ENCODE peak calls at places on chromosomes 12 and 14, in eight cellular contexts. H is cardiac muscle cell, D is lung, Q is ovary, F is keratinocyte, A is PC-9, Z is OCI-LY7, T is A549. J is an unnamed sample. For H3K4me1, the result is how much of the 10 kb centered on the place peaks cover.

GRCh38 chr12:74021937-74022336 is 515.7 kb upstream of the ATXN7L3B start:
- DNase-seq in H (peak), D (peak), Q (peak), F (no peak), A (peak), Z (peak), T (peak), J (no peak)

GRCh38 chr12:118122264-118122663 is 13.7 kb upstream of the PEBP1 start:
- DNase-seq in H (no peak), D (no peak), Q (no peak), F (no peak), A (no peak), Z (no peak), T (no peak), J (no peak)

GRCh38 chr12:27966870-27967269 is 5.7 kb downstream of the PTHLH start:
- DNase-seq in H (no peak), D (no peak), Q (no peak), F (peak), A (peak), Z (no peak), T (peak), J (no peak)

GRCh38 chr14:73173092-73173735 is 36.9 kb downstream of the PSEN1 start:
- DNase-seq in H (peak), D (no peak), Q (no peak), F (no peak), A (no peak), Z (peak), T (peak), J (no peak)

GRCh38 chr12:47621960-47622359 is 83.9 kb downstream of the RPAP3 start:
- DNase-seq in H (no peak), D (no peak), Q (no peak), F (no peak), A (no peak), Z (no peak), T (no peak), J (no peak)

GRCh38 chr12:79615596-79616560 is 74.9 kb downstream of the PAWR start:
- DNase-seq in H (peak), D (no peak), Q (no peak), F (no peak), A (no peak), Z (no peak), T (no peak), J (no peak)

GRCh38 chr12:9668141-9669018 is 1.1 kb upstream of the CLEC2D start:
- DNase-seq in H (no peak), D (no peak), Q (no peak), F (no peak), A (no peak), Z (no peak), T (no peak), J (no peak)

GRCh38 chr12:51281202-51281924 is 11.1 kb upstream of the SMAGP start:
- DNase-seq in H (no peak), D (no peak), Q (no peak), F (no peak), A (peak), Z (no peak), T (peak), J (no peak)

GRCh38 chr12:64882687-64883086 is 58.2 kb downstream of the TBC1D30 start:
- DNase-seq in H (no peak), D (no peak), Q (no peak), F (no peak), A (no peak), Z (no peak), T (no peak), J (no peak)

GRCh38 chr12:109069307-109070231 is 17.2 kb downstream of the USP30 start:
- DNase-seq in H (peak), D (no peak), Q (no peak), F (no peak), A (no peak), Z (no peak), T (no peak), J (no peak)

GRCh38 chr12:14691560-14691959 is 4.8 kb downstream of the GUCY2C start:
- DNase-seq in H (no peak), D (peak), Q (no peak), F (no peak), A (no peak), Z (no peak), T (no peak), J (peak)

GRCh38 chr14:59836116-59836515 is 34.5 kb downstream of the RTN1 start:
- DNase-seq in H (no peak), D (no peak), Q (no peak), F (no peak), A (no peak), Z (no peak), T (no peak), J (no peak)

GRCh38 chr14:35231207-35231755 is 60.9 kb upstream of the PSMA6 start:
- DNase-seq in H (no peak), D (no peak), Q (no peak), F (no peak), A (no peak), Z (no peak), T (no peak), J (no peak)

GRCh38 chr14:79363291-79363690 is 848.0 kb downstream of the DIO2 start:
- DNase-seq in H (no peak), D (no peak), Q (no peak), F (no peak), A (no peak), Z (no peak), T (no peak), J (no peak)

GRCh38 chr14:64423987-64424386 is 35.8 kb downstream of the MTHFD1 start:
- DNase-seq in H (no peak), D (no peak), Q (no peak), F (no peak), A (no peak), Z (no peak), T (no peak), J (no peak)

GRCh38 chr14:81416233-81416927 is 16.3 kb upstream of the STON2 start:
- DNase-seq in H (no peak), D (no peak), Q (no peak), F (no peak), A (no peak), Z (no peak), T (no peak), J (no peak)

GRCh38 chr12:116408489-116409217 is 131.2 kb upstream of the MED13L start:
- DNase-seq in H (no peak), D (no peak), Q (no peak), F (no peak), A (no peak), Z (no peak), T (no peak), J (no peak)

GRCh38 chr14:33357225-33358010 is 418.7 kb downstream of the NPAS3 start:
- DNase-seq in H (peak), D (no peak), Q (no peak), F (no peak), A (no peak), Z (no peak), T (no peak), J (no peak)

GRCh38 chr12:59093090-59093489 is 172.8 kb upstream of the LRIG3 start:
- DNase-seq in H (no peak), D (no peak), Q (no peak), F (no peak), A (no peak), Z (no peak), T (no peak), J (no peak)

GRCh38 chr14:32073537-32074189 is 3.4 kb upstream of the ARHGAP5 start:
- DNase-seq in H (peak), D (peak), Q (no peak), F (no peak), A (peak), Z (peak), T (peak), J (no peak)

GRCh38 chr12:92827836-92828431 is 101.2 kb downstream of the EEA1 start:
- DNase-seq in H (peak), D (no peak), Q (no peak), F (no peak), A (no peak), Z (peak), T (peak), J (no peak)

GRCh38 chr12:68788554-68789143 is 19.3 kb upstream of the MDM2 start:
- DNase-seq in H (no peak), D (no peak), Q (no peak), F (no peak), A (no peak), Z (no peak), T (no peak), J (no peak)
- H3K4me1 ChIP-seq in H (under half), D (under half), Q (under half), F (under half), A (under half), Z (half or more), T (under half), J (under half)

DNA sequence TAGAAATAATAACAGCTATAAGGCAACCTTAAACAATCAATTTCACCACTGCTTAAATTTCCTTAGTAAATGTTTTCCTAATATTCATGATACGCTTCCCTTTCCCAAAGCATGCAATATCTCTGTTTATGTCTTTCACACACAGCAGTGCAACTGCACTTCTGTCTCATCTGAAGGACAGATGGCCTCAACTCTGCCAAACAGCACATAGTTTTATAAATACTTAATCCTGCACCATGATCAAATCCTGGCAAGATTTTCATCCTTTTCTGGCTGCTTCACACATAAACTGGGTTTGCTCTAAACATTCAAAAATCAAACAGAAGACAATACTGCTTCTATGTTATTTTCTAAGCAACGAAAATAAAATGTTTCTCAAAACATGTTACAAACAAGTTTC is 266.3 kb downstream of the ITPR2 start:
- DNase-seq in H (no peak), D (no peak), Q (no peak), F (no peak), A (no peak), Z (no peak), T (no peak), J (no peak)
- H3K27ac ChIP-seq in H (no peak), D (no peak), Q (peak), F (no peak), A (no peak), Z (no peak), T (no peak), J (no peak)

DNA sequence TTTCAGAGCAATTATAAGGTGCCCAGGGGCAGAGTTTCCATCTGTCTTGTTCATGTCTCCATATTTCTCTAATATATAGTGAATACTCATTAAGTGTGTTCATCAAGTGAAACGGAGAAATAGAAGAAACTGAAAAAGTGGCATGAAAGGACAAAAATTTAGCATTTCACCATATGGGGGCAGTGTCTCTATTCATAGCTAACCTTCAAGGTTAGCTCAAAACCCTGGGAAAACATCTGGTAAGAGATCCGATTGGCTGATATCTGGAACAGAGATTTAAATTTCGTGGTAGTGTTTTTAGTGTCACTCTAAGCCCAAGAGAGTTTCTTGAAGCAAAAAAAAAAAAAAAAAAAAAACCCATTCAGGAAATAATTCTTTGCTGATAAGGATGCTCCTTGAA is 367.5 kb downstream of the DAD1 start:
- DNase-seq in H (no peak), D (no peak), Q (no peak), F (no peak), A (no peak), Z (peak), T (peak), J (no peak)
- TF ChIP-seq CTCF in H (peak), D (no peak), Q (no peak), F (peak), A (peak), Z (peak), T (peak), J (no peak)

DNA sequence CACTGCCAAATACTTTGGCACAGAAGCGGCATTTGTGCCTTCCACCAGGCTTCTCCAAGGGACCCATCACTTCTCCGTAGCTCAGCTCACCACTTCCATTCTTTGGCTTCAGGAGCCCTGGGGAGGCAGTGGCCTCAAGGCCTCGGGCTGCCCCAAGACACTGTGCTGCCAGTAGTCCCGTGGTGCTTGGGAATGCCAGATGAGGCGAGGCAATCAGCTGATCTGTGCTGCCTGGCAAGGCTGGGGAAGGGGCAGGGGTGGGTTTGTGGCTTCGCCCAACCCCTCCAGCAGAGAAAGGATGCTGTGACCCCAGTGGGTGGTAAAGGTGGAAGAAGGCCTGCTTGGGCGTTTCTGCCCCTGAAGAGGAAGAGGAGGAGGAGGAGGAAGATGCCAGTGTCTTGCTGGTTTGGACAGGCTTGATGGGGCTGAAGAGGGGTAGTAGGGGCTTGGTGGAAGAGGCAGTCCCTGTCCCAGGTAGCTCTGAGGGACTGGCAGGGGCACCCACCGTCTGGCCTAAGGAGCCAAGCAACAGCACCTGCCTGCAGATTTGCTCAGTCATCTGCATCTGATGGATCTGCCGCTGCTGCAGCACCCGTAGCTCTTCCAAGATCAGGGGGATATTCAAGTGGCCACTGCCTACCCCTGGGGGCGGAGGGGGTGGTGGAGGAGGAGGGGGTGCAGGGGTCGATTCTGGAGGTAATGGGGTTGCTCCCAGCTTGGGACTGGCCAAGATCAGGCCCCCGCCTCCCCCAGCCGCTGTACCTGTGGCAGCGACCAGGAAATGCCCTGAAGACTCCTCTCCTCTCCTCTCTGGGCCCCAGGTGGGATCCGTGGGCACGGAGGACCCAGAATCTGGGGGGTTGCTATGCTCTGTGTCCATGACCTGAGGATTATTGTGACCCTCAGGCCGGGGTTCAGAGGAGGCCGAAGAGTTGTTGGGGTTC is 1.3 kb downstream of the SALL2 start:
- DNase-seq in H (no peak), D (no peak), Q (no peak), F (no peak), A (no peak), Z (no peak), T (no peak), J (no peak)
- H3K4me1 ChIP-seq in H (under half), D (under half), Q (under half), F (under half), A (under half), Z (under half), T (under half), J (under half)

GRCh38 chr12:129723260-129723659 is 180.6 kb downstream of the TMEM132D start:
- DNase-seq in H (no peak), D (no peak), Q (no peak), F (no peak), A (no peak), Z (no peak), T (no peak), J (no peak)

GRCh38 chr12:129727100-129727499 is 176.7 kb downstream of the TMEM132D start:
- DNase-seq in H (no peak), D (no peak), Q (no peak), F (no peak), A (no peak), Z (no peak), T (no peak), J (no peak)

DNA sequence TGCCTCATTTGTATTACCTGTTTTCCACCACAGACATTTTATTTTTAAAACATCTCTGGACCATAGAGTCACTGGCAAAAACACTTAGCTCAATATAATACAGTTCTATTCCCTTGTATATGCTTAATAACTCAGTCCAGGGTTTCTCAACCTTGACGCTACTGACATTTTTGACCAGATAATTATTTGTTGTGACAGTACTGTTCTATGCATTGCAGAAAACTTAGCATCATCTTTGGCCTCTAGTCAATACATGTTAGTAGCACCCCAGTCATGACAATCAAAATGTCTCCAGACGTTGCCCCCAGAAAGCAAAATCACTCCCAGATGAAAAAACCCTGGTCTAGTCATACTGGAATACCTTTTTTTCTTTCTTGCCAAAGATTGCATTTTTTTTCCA is 174.7 kb downstream of the TMEM132D start:
- DNase-seq in H (no peak), D (no peak), Q (no peak), F (no peak), A (no peak), Z (no peak), T (no peak), J (no peak)
- H3K27ac ChIP-seq in H (no peak), D (no peak), Q (no peak), F (no peak), A (no peak), Z (no peak), T (no peak), J (no peak)

DNA sequence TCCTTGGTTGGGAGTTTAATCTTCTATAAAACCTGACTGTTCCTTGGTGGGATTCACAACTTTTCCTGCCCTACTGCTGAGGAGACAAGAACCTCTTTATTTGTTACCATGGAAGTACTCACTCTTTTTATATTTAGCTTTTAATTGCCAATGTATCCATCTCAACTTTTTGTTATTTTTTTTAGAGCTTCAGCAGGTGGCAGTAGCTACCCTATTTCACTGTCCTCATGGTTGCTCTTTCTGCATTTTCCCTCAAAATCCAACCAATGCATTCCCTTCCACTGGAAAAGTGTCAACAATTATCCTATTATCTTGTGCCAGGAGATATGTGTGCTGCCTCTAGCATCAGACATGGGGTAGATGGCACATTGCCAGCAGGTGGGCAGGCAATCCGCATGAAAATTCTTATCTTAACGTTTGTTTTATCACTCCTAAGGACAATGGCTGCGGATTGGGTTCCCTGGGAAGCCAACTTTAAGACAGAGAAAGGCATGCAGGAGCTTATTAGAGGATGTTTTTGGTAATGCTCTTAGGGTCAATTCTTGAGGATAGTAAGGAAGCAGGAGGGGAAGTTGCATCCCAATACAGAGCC is 406.4 kb downstream of the SNAPC1 start:
- DNase-seq in H (no peak), D (no peak), Q (no peak), F (no peak), A (no peak), Z (no peak), T (no peak), J (no peak)
- TF ChIP-seq CTCF in H (no peak), D (no peak), Q (no peak), F (peak), A (no peak), Z (peak), T (peak), J (no peak)

GRCh38 chr14:105026789-105027563 is 6.1 kb upstream of the CDCA4 start:
- DNase-seq in H (no peak), D (no peak), Q (no peak), F (no peak), A (peak), Z (peak), T (peak), J (no peak)
- H3K4me1 ChIP-seq in H (under half), D (under half), Q (under half), F (half or more), A (half or more), Z (under half), T (half or more), J (under half)

GRCh38 chr14:52553002-52553670 is 500 bp downstream of the GPR137C start:
- DNase-seq in H (peak), D (no peak), Q (peak), F (no peak), A (no peak), Z (peak), T (no peak), J (no peak)

GRCh38 chr14:52550661-52551060 is 1.6 kb downstream of the TXNDC16 start:
- DNase-seq in H (no peak), D (no peak), Q (no peak), F (no peak), A (no peak), Z (peak), T (no peak), J (no peak)

GRCh38 chr14:52552063-52552988 is at the start of the genes GPR137C and TXNDC16:
- DNase-seq in H (peak), D (peak), Q (peak), F (peak), A (peak), Z (peak), T (peak), J (peak)

GRCh38 chr14:52551696-52552062 is 626 bp downstream of the TXNDC16 start:
- DNase-seq in H (peak), D (no peak), Q (no peak), F (no peak), A (no peak), Z (peak), T (peak), J (no peak)

DNA sequence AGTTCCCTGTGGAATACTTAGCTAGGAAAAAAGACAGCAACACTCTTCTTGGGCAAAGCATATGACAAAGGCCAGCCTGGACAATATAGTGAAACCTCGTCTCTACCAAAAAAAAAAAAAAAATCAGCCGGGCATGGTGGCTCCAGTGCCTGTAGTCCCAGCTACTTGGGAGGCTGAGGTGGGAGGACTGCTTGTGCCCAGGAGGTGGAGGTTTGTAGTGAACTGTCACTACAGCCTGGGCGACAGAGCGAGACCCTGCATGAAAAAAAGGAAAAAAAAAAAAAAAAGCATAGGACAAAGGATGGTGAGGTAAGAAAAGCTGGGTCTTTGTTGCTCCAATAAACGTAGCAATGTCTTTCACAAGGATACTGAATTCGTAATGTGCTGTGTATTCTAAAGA is 1.1 kb downstream of the TXNDC16 start:
- DNase-seq in H (no peak), D (no peak), Q (no peak), F (no peak), A (no peak), Z (peak), T (no peak), J (no peak)
- H3K27ac ChIP-seq in H (peak), D (no peak), Q (peak), F (no peak), A (no peak), Z (peak), T (no peak), J (peak)

GRCh38 chr12:72511493-72511892 is 239.3 kb downstream of the TRHDE start:
- DNase-seq in H (no peak), D (no peak), Q (no peak), F (no peak), A (no peak), Z (no peak), T (no peak), J (no peak)
- TF ChIP-seq CTCF in H (no peak), D (no peak), Q (no peak), F (no peak), A (no peak), Z (no peak), T (no peak), J (no peak)